ENCODE peak calls at places on chromosomes 6 and 20, in seven cellular contexts. One of them, this sample, is unnamed.
A peak's percentile ranks its signal among the peaks of the same experiment; 100 is the strongest.

GRCh38 chr20:58759947-58760346 is 67.3 kb downstream of the NPEPL1 start:
- DNase-seq in GM23248: no peak
- DNase-seq in hepatocyte: no peak
- DNase-seq in fibroblast of lung: no peak
- DNase-seq in PC-3: no peak
- DNase-seq in GM23338: no peak
- DNase-seq in K562: no peak
- DNase-seq in this sample: no peak

GRCh38 chr20:18066421-18067333 is 9.0 kb upstream of the OVOL2 start:
- DNase-seq in GM23248: no peak
- DNase-seq in PC-3: peak; percentile 58
- DNase-seq in fibroblast of lung: no peak
- DNase-seq in K562: no peak
- DNase-seq in GM23338: peak; percentile 54
- DNase-seq in hepatocyte: no peak
- DNase-seq in this sample: no peak

GRCh38 chr6:137847748-137848147 is 19.3 kb upstream of the TNFAIP3 start:
- DNase-seq in GM23248: no peak
- DNase-seq in fibroblast of lung: no peak
- DNase-seq in K562: no peak
- DNase-seq in GM23338: no peak
- DNase-seq in PC-3: no peak
- DNase-seq in hepatocyte: no peak
- DNase-seq in this sample: no peak

GRCh38 chr20:4135385-4136077 is 120.2 kb upstream of the RNF24 start:
- DNase-seq in fibroblast of lung: peak; percentile 97
- DNase-seq in GM23248: peak; percentile 99
- DNase-seq in GM23338: no peak
- DNase-seq in PC-3: peak; percentile 99
- DNase-seq in hepatocyte: peak; percentile 91
- DNase-seq in K562: peak; percentile 37
- DNase-seq in this sample: peak; percentile 84

GRCh38 chr20:18314786-18315406 is 26.6 kb downstream of the ZNF133 start:
- DNase-seq in fibroblast of lung: peak; percentile 1
- DNase-seq in GM23338: no peak
- DNase-seq in PC-3: peak; percentile 98
- DNase-seq in K562: no peak
- DNase-seq in GM23248: peak; percentile 90
- DNase-seq in hepatocyte: no peak
- DNase-seq in this sample: peak; percentile 41

GRCh38 chr6:4577406-4577805 is 198.8 kb upstream of the CDYL start:
- DNase-seq in GM23248: peak; percentile 92
- DNase-seq in hepatocyte: peak; percentile 40
- DNase-seq in GM23338: no peak
- DNase-seq in K562: no peak
- DNase-seq in fibroblast of lung: peak; percentile 100
- DNase-seq in PC-3: peak; percentile 63
- DNase-seq in this sample: no peak

GRCh38 chr20:48564997-48565396 is 262.8 kb downstream of the PREX1 start:
- DNase-seq in hepatocyte: no peak
- DNase-seq in GM23338: no peak
- DNase-seq in K562: peak; percentile 43
- DNase-seq in fibroblast of lung: no peak
- DNase-seq in GM23248: no peak
- DNase-seq in PC-3: no peak
- DNase-seq in this sample: no peak

GRCh38 chr6:30156262-30156599 is 4.8 kb downstream of the TRIM10 start:
- DNase-seq in K562: peak; percentile 56
- DNase-seq in fibroblast of lung: peak; percentile 26
- DNase-seq in PC-3: peak; percentile 89
- DNase-seq in GM23338: no peak
- DNase-seq in GM23248: peak; percentile 44
- DNase-seq in hepatocyte: peak; percentile 65
- DNase-seq in this sample: no peak

GRCh38 chr20:40641212-40641611 is 47.8 kb downstream of the MAFB start:
- DNase-seq in hepatocyte: no peak
- DNase-seq in K562: no peak
- DNase-seq in GM23338: no peak
- DNase-seq in PC-3: no peak
- DNase-seq in fibroblast of lung: no peak
- DNase-seq in GM23248: no peak
- DNase-seq in this sample: no peak

GRCh38 chr20:43916875-43917371 is 2.3 kb downstream of the TOX2 start:
- DNase-seq in GM23338: peak; percentile 25
- DNase-seq in hepatocyte: no peak
- DNase-seq in PC-3: no peak
- DNase-seq in fibroblast of lung: peak; percentile 50
- DNase-seq in GM23248: peak; percentile 37
- DNase-seq in K562: no peak
- DNase-seq in this sample: no peak

GRCh38 chr6:113539202-113539601 is 317.9 kb upstream of the MARCKS start:
- DNase-seq in GM23338: peak; percentile 17
- DNase-seq in GM23248: no peak
- DNase-seq in fibroblast of lung: no peak
- DNase-seq in K562: no peak
- DNase-seq in hepatocyte: no peak
- DNase-seq in PC-3: no peak
- DNase-seq in this sample: peak; percentile 31

GRCh38 chr6:106509420-106510089 is 119.7 kb downstream of the RTN4IP1 start:
- DNase-seq in GM23248: no peak
- DNase-seq in GM23338: peak; percentile 82
- DNase-seq in K562: no peak
- DNase-seq in PC-3: no peak
- DNase-seq in hepatocyte: no peak
- DNase-seq in fibroblast of lung: peak; percentile 43
- DNase-seq in this sample: no peak

GRCh38 chr6:106512958-106513480 is 116.3 kb downstream of the RTN4IP1 start:
- DNase-seq in PC-3: no peak
- DNase-seq in GM23248: no peak
- DNase-seq in fibroblast of lung: peak; percentile 36
- DNase-seq in K562: no peak
- DNase-seq in hepatocyte: no peak
- DNase-seq in GM23338: no peak
- DNase-seq in this sample: no peak

GRCh38 chr6:106510090-106510970 is 119.0 kb downstream of the RTN4IP1 start:
- DNase-seq in PC-3: peak; percentile 85
- DNase-seq in hepatocyte: peak; percentile 63
- DNase-seq in GM23338: peak; percentile 71
- DNase-seq in GM23248: peak; percentile 62
- DNase-seq in fibroblast of lung: peak; percentile 59
- DNase-seq in K562: no peak
- DNase-seq in this sample: peak; percentile 61

GRCh38 chr6:106512048-106512957 is 117.0 kb downstream of the RTN4IP1 start:
- DNase-seq in PC-3: peak; percentile 58
- DNase-seq in hepatocyte: peak; percentile 82
- DNase-seq in fibroblast of lung: peak; percentile 56
- DNase-seq in K562: no peak
- DNase-seq in GM23338: peak; percentile 80
- DNase-seq in GM23248: peak; percentile 82
- DNase-seq in this sample: peak; percentile 58

GRCh38 chr6:106511274-106512047 is 117.8 kb downstream of the RTN4IP1 start:
- DNase-seq in PC-3: peak; percentile 52
- DNase-seq in K562: no peak
- DNase-seq in GM23338: peak; percentile 81
- DNase-seq in fibroblast of lung: peak; percentile 34
- DNase-seq in GM23248: peak; percentile 83
- DNase-seq in hepatocyte: peak; percentile 41
- DNase-seq in this sample: peak; percentile 57
- TF ChIP-seq EZH2 in PC-3: no peak
- TF ChIP-seq EZH2 in K562: no peak
- TF ChIP-seq EZH2 in GM23338: peak; percentile 2
- TF ChIP-seq EZH2 in fibroblast of lung: no peak
- TF ChIP-seq EZH2 in GM23248: no peak
- TF ChIP-seq EZH2 in hepatocyte: no peak
- TF ChIP-seq EZH2 in this sample: no peak

DNA sequence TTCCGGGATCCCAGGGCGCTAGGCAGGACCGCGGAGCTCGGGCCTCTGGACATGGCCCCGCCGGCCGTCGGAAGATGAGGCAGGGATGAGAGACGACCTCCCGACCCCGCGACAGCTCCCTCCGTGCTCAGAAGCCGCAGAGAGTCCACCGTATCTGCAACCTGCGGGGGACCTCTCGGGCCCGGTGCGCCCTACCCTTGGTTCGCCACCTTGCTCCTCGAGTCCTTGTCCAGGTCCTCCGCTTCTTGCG is 301 bp downstream of the PPP1R3D start:
- DNase-seq in GM23338: no peak
- DNase-seq in GM23248: peak; percentile 59
- DNase-seq in K562: peak; percentile 27
- DNase-seq in fibroblast of lung: no peak
- DNase-seq in hepatocyte: no peak
- DNase-seq in PC-3: no peak
- DNase-seq in this sample: no peak
- TF ChIP-seq EZH2 in GM23338: peak; percentile 40
- TF ChIP-seq EZH2 in GM23248: no peak
- TF ChIP-seq EZH2 in K562: no peak
- TF ChIP-seq EZH2 in fibroblast of lung: no peak
- TF ChIP-seq EZH2 in hepatocyte: no peak
- TF ChIP-seq EZH2 in PC-3: no peak
- TF ChIP-seq EZH2 in this sample: no peak

DNA sequence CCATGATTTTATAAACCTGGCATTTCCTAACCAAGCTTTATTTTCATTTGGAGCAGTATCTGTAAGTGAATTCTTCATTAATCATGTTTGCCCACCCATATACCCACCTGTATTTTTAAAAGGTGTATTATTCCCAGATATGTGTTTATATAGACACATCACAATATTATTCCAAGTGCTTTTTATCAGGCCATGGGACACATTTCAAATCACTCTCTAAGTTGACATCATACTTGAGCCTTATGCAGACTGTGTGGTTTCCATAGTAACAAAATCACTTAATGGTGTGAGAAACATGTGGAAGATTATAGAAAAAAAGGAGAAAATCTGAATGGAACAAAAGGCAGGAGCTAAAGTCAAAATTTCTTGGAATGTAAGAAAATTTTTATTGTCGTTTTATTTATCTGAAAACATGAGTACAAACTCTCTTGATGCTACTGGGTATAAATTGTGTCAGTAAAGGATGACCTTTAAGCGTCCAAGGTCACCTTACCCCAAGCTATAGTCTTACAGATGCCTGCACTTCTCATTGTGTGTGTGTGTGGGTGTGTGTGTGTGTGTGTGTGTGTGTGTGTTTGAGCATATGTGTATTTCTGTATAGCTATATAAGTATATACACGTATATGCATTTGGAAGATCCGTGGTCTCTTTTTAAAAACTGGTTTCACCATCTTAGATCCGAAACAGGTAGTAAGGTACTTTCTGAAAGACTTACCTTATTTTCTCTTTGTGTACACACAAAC is 79.8 kb upstream of the CCN6 start:
- DNase-seq in hepatocyte: no peak
- DNase-seq in fibroblast of lung: peak; percentile 77
- DNase-seq in GM23338: no peak
- DNase-seq in GM23248: peak; percentile 87
- DNase-seq in K562: no peak
- DNase-seq in PC-3: no peak
- DNase-seq in this sample: no peak
- TF ChIP-seq EZH2 in hepatocyte: no peak
- TF ChIP-seq EZH2 in fibroblast of lung: no peak
- TF ChIP-seq EZH2 in GM23338: no peak
- TF ChIP-seq EZH2 in GM23248: no peak
- TF ChIP-seq EZH2 in K562: no peak
- TF ChIP-seq EZH2 in PC-3: no peak
- TF ChIP-seq EZH2 in this sample: no peak

GRCh38 chr6:109178921-109179320 is 83.6 kb downstream of the CEP57L1 start:
- DNase-seq in hepatocyte: no peak
- DNase-seq in PC-3: no peak
- DNase-seq in GM23338: no peak
- DNase-seq in fibroblast of lung: no peak
- DNase-seq in GM23248: no peak
- DNase-seq in K562: no peak
- DNase-seq in this sample: no peak
- TF ChIP-seq EZH2 in hepatocyte: no peak
- TF ChIP-seq EZH2 in PC-3: no peak
- TF ChIP-seq EZH2 in GM23338: no peak
- TF ChIP-seq EZH2 in fibroblast of lung: no peak
- TF ChIP-seq EZH2 in GM23248: no peak
- TF ChIP-seq EZH2 in K562: no peak
- TF ChIP-seq EZH2 in this sample: no peak

GRCh38 chr6:28814032-28814976 is 109.5 kb downstream of the TRIM27 start:
- DNase-seq in hepatocyte: no peak
- DNase-seq in K562: no peak
- DNase-seq in fibroblast of lung: no peak
- DNase-seq in GM23248: no peak
- DNase-seq in GM23338: peak; percentile 69
- DNase-seq in PC-3: no peak
- DNase-seq in this sample: no peak
- TF ChIP-seq EZH2 in hepatocyte: peak; percentile 98
- TF ChIP-seq EZH2 in K562: no peak
- TF ChIP-seq EZH2 in fibroblast of lung: peak; percentile 65
- TF ChIP-seq EZH2 in GM23248: peak; percentile 53
- TF ChIP-seq EZH2 in GM23338: peak; percentile 89
- TF ChIP-seq EZH2 in PC-3: no peak
- TF ChIP-seq EZH2 in this sample: no peak

GRCh38 chr6:1315201-1315559 is 3.3 kb downstream of the FOXQ1 start:
- DNase-seq in PC-3: no peak
- DNase-seq in GM23248: no peak
- DNase-seq in fibroblast of lung: no peak
- DNase-seq in GM23338: no peak
- DNase-seq in K562: no peak
- DNase-seq in hepatocyte: no peak
- DNase-seq in this sample: no peak
- TF ChIP-seq EZH2 in PC-3: no peak
- TF ChIP-seq EZH2 in GM23248: no peak
- TF ChIP-seq EZH2 in fibroblast of lung: no peak
- TF ChIP-seq EZH2 in GM23338: no peak
- TF ChIP-seq EZH2 in K562: no peak
- TF ChIP-seq EZH2 in hepatocyte: no peak
- TF ChIP-seq EZH2 in this sample: no peak

This sample was measured in PC-9.